ENCODE peak calls at places on chromosomes 5 and 9, in eight cellular contexts. One of them, this sample, is unnamed.

GRCh38 chr9:126790561-126790960 is 14.3 kb upstream of the ZBTB43 start:
- DNase-seq in PC-3: no peak
- DNase-seq in IMR-90: no peak
- DNase-seq in astrocyte of the cerebellum: no peak
- DNase-seq in OCI-LY7: no peak
- DNase-seq in fibroblast of lung: no peak
- DNase-seq in left ventricle myocardium inferior: no peak
- DNase-seq in cardiac muscle cell: no peak
- DNase-seq in this sample: no peak

GRCh38 chr5:151611127-151611775 is 20.1 kb upstream of the FAT2 start:
- DNase-seq in IMR-90: no peak
- DNase-seq in OCI-LY7: no peak
- DNase-seq in cardiac muscle cell: no peak
- DNase-seq in left ventricle myocardium inferior: no peak
- DNase-seq in PC-3: peak
- DNase-seq in astrocyte of the cerebellum: no peak
- DNase-seq in fibroblast of lung: no peak
- DNase-seq in this sample: no peak

GRCh38 chr9:34190996-34191892 is 12.4 kb downstream of the UBAP1 start:
- DNase-seq in left ventricle myocardium inferior: no peak
- DNase-seq in PC-3: peak
- DNase-seq in IMR-90: peak
- DNase-seq in cardiac muscle cell: no peak
- DNase-seq in astrocyte of the cerebellum: peak
- DNase-seq in OCI-LY7: no peak
- DNase-seq in fibroblast of lung: peak
- DNase-seq in this sample: no peak

GRCh38 chr5:172896465-172896864 is 62.4 kb downstream of the ERGIC1 start:
- DNase-seq in PC-3: no peak
- DNase-seq in IMR-90: no peak
- DNase-seq in fibroblast of lung: no peak
- DNase-seq in left ventricle myocardium inferior: no peak
- DNase-seq in cardiac muscle cell: no peak
- DNase-seq in astrocyte of the cerebellum: no peak
- DNase-seq in OCI-LY7: no peak
- DNase-seq in this sample: no peak

GRCh38 chr5:13478831-13479465 is 465.5 kb downstream of the DNAH5 start:
- DNase-seq in IMR-90: peak
- DNase-seq in left ventricle myocardium inferior: no peak
- DNase-seq in fibroblast of lung: peak
- DNase-seq in cardiac muscle cell: peak
- DNase-seq in OCI-LY7: peak
- DNase-seq in PC-3: peak
- DNase-seq in astrocyte of the cerebellum: peak
- DNase-seq in this sample: peak

GRCh38 chr5:132253452-132254320 is 3.8 kb upstream of the PDLIM4 start:
- DNase-seq in astrocyte of the cerebellum: no peak
- DNase-seq in OCI-LY7: no peak
- DNase-seq in left ventricle myocardium inferior: no peak
- DNase-seq in IMR-90: no peak
- DNase-seq in fibroblast of lung: no peak
- DNase-seq in PC-3: no peak
- DNase-seq in cardiac muscle cell: no peak
- DNase-seq in this sample: no peak

GRCh38 chr9:137055385-137056364 is 1.8 kb upstream of the ENTPD2 start:
- DNase-seq in cardiac muscle cell: no peak
- DNase-seq in OCI-LY7: no peak
- DNase-seq in astrocyte of the cerebellum: peak
- DNase-seq in fibroblast of lung: peak
- DNase-seq in PC-3: peak
- DNase-seq in left ventricle myocardium inferior: peak
- DNase-seq in IMR-90: peak
- DNase-seq in this sample: peak

GRCh38 chr5:88952344-88952743 is 69.4 kb upstream of the MEF2C start:
- DNase-seq in IMR-90: peak
- DNase-seq in OCI-LY7: peak
- DNase-seq in cardiac muscle cell: peak
- DNase-seq in PC-3: peak
- DNase-seq in fibroblast of lung: peak
- DNase-seq in left ventricle myocardium inferior: no peak
- DNase-seq in astrocyte of the cerebellum: no peak
- DNase-seq in this sample: peak

GRCh38 chr9:100379862-100380261 is 27.1 kb upstream of the TEX10 start:
- DNase-seq in IMR-90: peak
- DNase-seq in cardiac muscle cell: no peak
- DNase-seq in left ventricle myocardium inferior: no peak
- DNase-seq in OCI-LY7: no peak
- DNase-seq in PC-3: peak
- DNase-seq in fibroblast of lung: peak
- DNase-seq in astrocyte of the cerebellum: peak
- DNase-seq in this sample: peak

GRCh38 chr5:146068136-146068717 is 37.1 kb downstream of the PLAC8L1 start:
- DNase-seq in cardiac muscle cell: no peak
- DNase-seq in IMR-90: no peak
- DNase-seq in fibroblast of lung: no peak
- DNase-seq in PC-3: no peak
- DNase-seq in astrocyte of the cerebellum: no peak
- DNase-seq in OCI-LY7: no peak
- DNase-seq in left ventricle myocardium inferior: peak
- DNase-seq in this sample: no peak

GRCh38 chr5:173228107-173228506 is 6.9 kb downstream of the NKX2-5 start:
- DNase-seq in cardiac muscle cell: peak
- DNase-seq in astrocyte of the cerebellum: no peak
- DNase-seq in IMR-90: no peak
- DNase-seq in fibroblast of lung: no peak
- DNase-seq in PC-3: no peak
- DNase-seq in left ventricle myocardium inferior: no peak
- DNase-seq in OCI-LY7: no peak
- DNase-seq in this sample: no peak

GRCh38 chr9:73152445-73152844 is 780 bp downstream of the ANXA1 start:
- DNase-seq in cardiac muscle cell: peak
- DNase-seq in astrocyte of the cerebellum: no peak
- DNase-seq in IMR-90: peak
- DNase-seq in OCI-LY7: no peak
- DNase-seq in left ventricle myocardium inferior: no peak
- DNase-seq in fibroblast of lung: peak
- DNase-seq in PC-3: peak
- DNase-seq in this sample: no peak

GRCh38 chr5:41656597-41656996 is 146.2 kb upstream of the PLCXD3 start:
- DNase-seq in astrocyte of the cerebellum: no peak
- DNase-seq in cardiac muscle cell: no peak
- DNase-seq in left ventricle myocardium inferior: no peak
- DNase-seq in PC-3: peak
- DNase-seq in fibroblast of lung: no peak
- DNase-seq in IMR-90: no peak
- DNase-seq in OCI-LY7: no peak
- DNase-seq in this sample: no peak

GRCh38 chr5:67934976-67935375 is 280.6 kb upstream of the PIK3R1 start:
- DNase-seq in left ventricle myocardium inferior: no peak
- DNase-seq in PC-3: no peak
- DNase-seq in fibroblast of lung: no peak
- DNase-seq in IMR-90: no peak
- DNase-seq in cardiac muscle cell: no peak
- DNase-seq in astrocyte of the cerebellum: no peak
- DNase-seq in OCI-LY7: no peak
- DNase-seq in this sample: no peak

GRCh38 chr5:41195228-41195627 is 18.1 kb downstream of the C6 start:
- DNase-seq in left ventricle myocardium inferior: no peak
- DNase-seq in PC-3: peak
- DNase-seq in astrocyte of the cerebellum: no peak
- DNase-seq in IMR-90: no peak
- DNase-seq in OCI-LY7: no peak
- DNase-seq in fibroblast of lung: no peak
- DNase-seq in cardiac muscle cell: no peak
- DNase-seq in this sample: no peak

GRCh38 chr9:117403403-117403811 is 11.4 kb downstream of the ASTN2 start:
- DNase-seq in left ventricle myocardium inferior: no peak
- DNase-seq in fibroblast of lung: no peak
- DNase-seq in PC-3: no peak
- DNase-seq in IMR-90: no peak
- DNase-seq in astrocyte of the cerebellum: no peak
- DNase-seq in OCI-LY7: no peak
- DNase-seq in cardiac muscle cell: no peak
- DNase-seq in this sample: no peak

GRCh38 chr5:32420506-32420905 is 24.0 kb downstream of the ZFR start:
- DNase-seq in IMR-90: peak
- DNase-seq in left ventricle myocardium inferior: no peak
- DNase-seq in cardiac muscle cell: no peak
- DNase-seq in OCI-LY7: no peak
- DNase-seq in PC-3: no peak
- DNase-seq in astrocyte of the cerebellum: no peak
- DNase-seq in fibroblast of lung: peak
- DNase-seq in this sample: no peak

GRCh38 chr9:87370003-87370685 is 127.5 kb upstream of the DAPK1 start:
- DNase-seq in PC-3: no peak
- DNase-seq in OCI-LY7: no peak
- DNase-seq in left ventricle myocardium inferior: no peak
- DNase-seq in fibroblast of lung: peak
- DNase-seq in cardiac muscle cell: no peak
- DNase-seq in astrocyte of the cerebellum: no peak
- DNase-seq in IMR-90: no peak
- DNase-seq in this sample: no peak

GRCh38 chr5:139912804-139913203 is 117.2 kb downstream of the PSD2 start:
- DNase-seq in fibroblast of lung: no peak
- DNase-seq in OCI-LY7: no peak
- DNase-seq in PC-3: no peak
- DNase-seq in IMR-90: no peak
- DNase-seq in cardiac muscle cell: peak
- DNase-seq in left ventricle myocardium inferior: no peak
- DNase-seq in astrocyte of the cerebellum: no peak
- DNase-seq in this sample: no peak

GRCh38 chr9:13267743-13268142 is 11.7 kb downstream of the MPDZ start:
- DNase-seq in left ventricle myocardium inferior: no peak
- DNase-seq in cardiac muscle cell: no peak
- DNase-seq in astrocyte of the cerebellum: peak
- DNase-seq in fibroblast of lung: peak
- DNase-seq in PC-3: peak
- DNase-seq in OCI-LY7: no peak
- DNase-seq in IMR-90: peak
- DNase-seq in this sample: no peak

GRCh38 chr5:159095218-159095617 is 4.5 kb downstream of the EBF1 start:
- DNase-seq in PC-3: no peak
- DNase-seq in left ventricle myocardium inferior: no peak
- DNase-seq in IMR-90: no peak
- DNase-seq in cardiac muscle cell: no peak
- DNase-seq in astrocyte of the cerebellum: no peak
- DNase-seq in OCI-LY7: no peak
- DNase-seq in fibroblast of lung: no peak
- DNase-seq in this sample: no peak
- H3K4me3 ChIP-seq in PC-3: no peak
- H3K4me3 ChIP-seq in left ventricle myocardium inferior: peak
- H3K4me3 ChIP-seq in IMR-90: no peak
- H3K4me3 ChIP-seq in cardiac muscle cell: no peak
- H3K4me3 ChIP-seq in astrocyte of the cerebellum: no peak
- H3K4me3 ChIP-seq in OCI-LY7: peak
- H3K4me3 ChIP-seq in fibroblast of lung: peak
- H3K4me3 ChIP-seq in this sample: no peak

DNA sequence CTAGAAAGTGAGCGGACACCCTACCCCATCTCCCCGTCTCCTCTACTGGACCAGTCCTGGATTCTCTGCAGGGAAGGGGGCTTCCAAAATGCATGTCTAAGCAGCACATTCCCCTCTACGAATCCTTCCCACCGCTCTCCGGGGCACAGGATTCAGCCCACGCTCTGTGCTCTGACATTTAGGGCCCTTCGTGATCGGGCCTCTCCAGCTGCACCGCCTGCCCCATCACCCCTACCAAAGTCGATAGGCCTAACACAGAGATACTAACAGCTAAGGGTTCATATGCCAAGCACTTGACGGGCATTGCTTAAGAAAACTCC is 1.2 kb downstream of the ARL10 start:
- DNase-seq in OCI-LY7: no peak
- DNase-seq in left ventricle myocardium inferior: no peak
- DNase-seq in IMR-90: no peak
- DNase-seq in fibroblast of lung: no peak
- DNase-seq in cardiac muscle cell: no peak
- DNase-seq in PC-3: no peak
- DNase-seq in astrocyte of the cerebellum: no peak
- DNase-seq in this sample: no peak
- H3K4me3 ChIP-seq in OCI-LY7: no peak
- H3K4me3 ChIP-seq in left ventricle myocardium inferior: peak
- H3K4me3 ChIP-seq in IMR-90: peak
- H3K4me3 ChIP-seq in fibroblast of lung: peak
- H3K4me3 ChIP-seq in cardiac muscle cell: no peak
- H3K4me3 ChIP-seq in PC-3: no peak
- H3K4me3 ChIP-seq in astrocyte of the cerebellum: peak
- H3K4me3 ChIP-seq in this sample: peak

DNA sequence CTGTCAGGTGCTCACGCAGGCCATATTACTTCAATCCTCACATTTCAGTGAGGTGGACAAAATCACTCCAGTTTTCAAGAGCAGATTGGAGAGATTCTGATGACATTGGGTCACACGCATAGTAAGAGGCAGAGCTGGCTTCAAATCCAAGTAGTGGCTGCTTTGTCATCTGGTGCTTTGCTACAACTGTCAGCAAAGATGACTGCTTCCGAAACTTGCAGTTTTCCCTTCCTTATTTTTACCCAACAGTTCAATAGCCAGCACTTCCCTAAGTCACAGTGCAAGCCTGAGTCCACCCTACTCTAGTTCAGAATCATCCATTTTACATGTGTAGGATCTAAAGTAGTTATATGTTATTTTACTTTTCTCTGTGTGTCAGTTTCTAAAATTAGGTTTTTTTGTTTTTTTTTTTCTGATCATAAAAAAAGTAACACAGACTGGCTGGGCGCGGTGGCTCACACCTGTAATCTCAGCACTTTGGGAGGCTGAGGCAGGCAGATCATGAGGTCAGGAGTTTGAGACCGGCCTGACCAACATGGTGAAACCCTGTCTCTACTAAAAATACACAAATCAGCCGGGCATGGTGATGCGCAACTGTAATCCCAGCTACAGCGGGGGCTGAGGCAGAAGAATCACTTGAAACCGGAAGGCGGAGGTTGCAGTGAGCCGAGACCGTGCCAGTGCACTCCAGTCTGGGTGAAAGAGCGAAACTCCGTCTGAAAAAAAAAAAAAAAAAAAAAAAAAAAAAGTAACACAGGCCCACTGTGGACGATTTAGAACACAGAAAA is 49.6 kb downstream of the ANKDD1B start:
- DNase-seq in fibroblast of lung: no peak
- DNase-seq in astrocyte of the cerebellum: no peak
- DNase-seq in left ventricle myocardium inferior: no peak
- DNase-seq in cardiac muscle cell: no peak
- DNase-seq in OCI-LY7: no peak
- DNase-seq in IMR-90: no peak
- DNase-seq in PC-3: no peak
- DNase-seq in this sample: no peak
- H3K4me3 ChIP-seq in fibroblast of lung: no peak
- H3K4me3 ChIP-seq in astrocyte of the cerebellum: no peak
- H3K4me3 ChIP-seq in left ventricle myocardium inferior: no peak
- H3K4me3 ChIP-seq in cardiac muscle cell: no peak
- H3K4me3 ChIP-seq in OCI-LY7: no peak
- H3K4me3 ChIP-seq in IMR-90: no peak
- H3K4me3 ChIP-seq in PC-3: no peak
- H3K4me3 ChIP-seq in this sample: no peak

DNA sequence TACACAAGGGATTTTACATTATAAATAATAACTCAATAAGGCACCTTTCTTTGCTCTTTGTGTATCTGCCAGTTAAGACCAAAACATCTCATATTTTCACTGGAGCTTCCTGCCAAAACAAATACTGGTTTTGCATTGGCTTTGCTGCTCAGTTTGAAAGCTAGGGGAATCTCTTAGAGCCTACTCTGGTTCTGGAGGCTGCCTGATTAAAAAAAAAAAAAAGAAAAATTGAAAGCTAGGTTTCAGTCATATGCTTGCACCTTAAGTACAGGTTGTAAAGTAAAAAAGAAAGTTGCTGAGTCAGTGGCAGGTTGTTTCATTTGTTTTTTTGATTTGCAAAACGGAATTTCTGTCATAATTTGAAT is 2.3 kb downstream of the DENND4C start:
- DNase-seq in cardiac muscle cell: no peak
- DNase-seq in fibroblast of lung: peak
- DNase-seq in astrocyte of the cerebellum: peak
- DNase-seq in PC-3: peak
- DNase-seq in IMR-90: peak
- DNase-seq in OCI-LY7: peak
- DNase-seq in left ventricle myocardium inferior: no peak
- DNase-seq in this sample: no peak
- H3K4me3 ChIP-seq in cardiac muscle cell: peak
- H3K4me3 ChIP-seq in fibroblast of lung: peak
- H3K4me3 ChIP-seq in astrocyte of the cerebellum: peak
- H3K4me3 ChIP-seq in PC-3: peak
- H3K4me3 ChIP-seq in IMR-90: no peak
- H3K4me3 ChIP-seq in OCI-LY7: peak
- H3K4me3 ChIP-seq in left ventricle myocardium inferior: peak
- H3K4me3 ChIP-seq in this sample: no peak

This sample was measured in retinal pigment epithelial cell.